ENCODE peak calls at places on chromosome 21, in six cellular contexts. T is HepG2, H is lung, G is cerebellar cortex, K is psoas muscle, W is ureter. Y is an unnamed sample.

GRCh38 chr21:45747233-45747766 is 103.8 kb downstream of the PCBP3 start:
- DNase-seq in H (no peak), G (no peak), T (no peak), W (no peak), K (no peak), Y (no peak)

GRCh38 chr21:46122241-46122671 is 24.3 kb downstream of the COL6A2 start:
- DNase-seq in G (no peak), H (no peak), T (no peak), K (no peak), W (no peak), Y (no peak)

GRCh38 chr21:38925923-38926322 is 120.2 kb downstream of the ETS2 start:
- DNase-seq in H (peak), K (peak), G (no peak), T (no peak), W (peak), Y (no peak)

GRCh38 chr21:42276526-42277154 is 38.6 kb downstream of the TFF3 start:
- DNase-seq in G (peak), H (no peak), K (no peak), T (no peak), W (no peak), Y (no peak)

GRCh38 chr21:29187939-29188338 is 57.5 kb downstream of the MAP3K7CL start:
- DNase-seq in K (peak), H (no peak), W (no peak), T (peak), G (peak), Y (no peak)

GRCh38 chr21:39175154-39175553 is 8.1 kb downstream of the PSMG1 start:
- DNase-seq in K (no peak), H (no peak), W (no peak), G (no peak), T (no peak), Y (no peak)

GRCh38 chr21:43699933-43700599 is 18.9 kb upstream of the PDXK start:
- DNase-seq in T (no peak), K (no peak), G (no peak), W (no peak), H (no peak), Y (no peak)

GRCh38 chr21:32772281-32773047 is 909 bp upstream of the PAXBP1 start:
- DNase-seq in H (no peak), G (no peak), K (no peak), T (no peak), W (peak), Y (no peak)

GRCh38 chr21:33987461-33987860 is 71.9 kb upstream of the ATP5PO start:
- DNase-seq in K (no peak), H (no peak), G (peak), T (no peak), W (no peak), Y (no peak)

Y was measured in DMS153.